ENCODE peak calls at places on chromosomes 2 and 18, in seven cellular contexts. G is HT1080, C is kidney epithelial cell, H is AG10803, X is RPMI8226, R is H9, P is AG20443. J is an unnamed sample.

GRCh38 chr2:107772380-107772779 is 54.3 kb upstream of the RGPD4 start:
- DNase-seq in R (no peak), X (no peak), G (no peak), C (no peak), H (no peak), P (no peak), J (no peak)

GRCh38 chr2:5803547-5803946 is 111.4 kb downstream of the SOX11 start:
- DNase-seq in C (peak; percentile 23), P (no peak), X (no peak), R (no peak), H (peak; percentile 40), G (peak; percentile 78), J (no peak)

GRCh38 chr2:117523267-117523666 is 291.2 kb upstream of the DDX18 start:
- DNase-seq in H (no peak), X (peak; percentile 94), R (no peak), C (peak; percentile 19), G (peak; percentile 11), P (no peak), J (peak; percentile 34)

GRCh38 chr18:54127759-54128378 is 96.6 kb downstream of the MBD2 start:
- DNase-seq in R (peak; percentile 68), H (peak; percentile 65), C (no peak), G (peak; percentile 49), X (peak; percentile 68), P (peak; percentile 70), J (no peak)

GRCh38 chr2:204571041-204571440 is 25.8 kb downstream of the PARD3B start:
- DNase-seq in G (no peak), C (no peak), X (no peak), R (no peak), H (no peak), P (no peak), J (no peak)

GRCh38 chr2:177254433-177255226 is 9.9 kb downstream of the NFE2L2 start:
- DNase-seq in G (no peak), X (no peak), C (no peak), R (peak; percentile 80), H (peak; percentile 23), P (no peak), J (peak; percentile 68)

GRCh38 chr2:38581193-38582147 is 21.3 kb downstream of the HNRNPLL start:
- DNase-seq in C (no peak), P (peak; percentile 63), G (peak; percentile 74), H (peak; percentile 78), R (peak; percentile 48), X (peak; percentile 83), J (no peak)

GRCh38 chr18:63974991-63975390 is 5.1 kb downstream of the SERPINB8 start:
- DNase-seq in H (peak; percentile 52), G (peak; percentile 61), C (no peak), P (peak; percentile 25), R (no peak), X (peak; percentile 20), J (no peak)

GRCh38 chr2:219628986-219629901 is 1.8 kb downstream of the SLC4A3 start:
- DNase-seq in C (no peak), H (no peak), P (no peak), R (no peak), X (no peak), G (no peak), J (no peak)

GRCh38 chr2:1459727-1460126 is 46.5 kb downstream of the TPO start:
- DNase-seq in G (no peak), H (no peak), P (no peak), R (no peak), X (no peak), C (no peak), J (no peak)

GRCh38 chr2:96143848-96144480 is 1.3 kb downstream of the DUSP2 start:
- DNase-seq in G (no peak), P (no peak), H (no peak), C (no peak), X (peak; percentile 79), R (peak; percentile 81), J (no peak)

GRCh38 chr2:221570321-221571107 is 1.6 kb downstream of the EPHA4 start:
- DNase-seq in X (no peak), H (peak; percentile 11), C (no peak), P (peak; percentile 42), G (no peak), R (peak; percentile 59), J (peak; percentile 80)

GRCh38 chr2:171811229-171811628 is 82.8 kb downstream of the SLC25A12 start:
- DNase-seq in C (no peak), G (peak; percentile 20), R (no peak), P (peak; percentile 25), H (peak; percentile 44), X (peak; percentile 18), J (no peak)

GRCh38 chr18:59148192-59148591 is 8.5 kb downstream of the SEC11C start:
- DNase-seq in H (no peak), X (peak; percentile 43), R (no peak), P (no peak), G (no peak), C (no peak), J (no peak)

GRCh38 chr2:85133751-85134254 is 611 bp downstream of the TCF7L1 start:
- DNase-seq in R (no peak), P (peak; percentile 77), X (peak; percentile 22), H (peak; percentile 43), G (no peak), C (no peak), J (peak; percentile 21)

GRCh38 chr2:160916300-160916699 is 243.9 kb upstream of the TANK start:
- DNase-seq in R (no peak), G (no peak), P (no peak), C (no peak), H (peak; percentile 54), X (no peak), J (no peak)

GRCh38 chr2:11746376-11746806 is at the start of gene LPIN1:
- DNase-seq in P (peak; percentile 98), X (peak; percentile 92), R (peak; percentile 93), H (peak; percentile 81), C (no peak), G (peak; percentile 66), J (peak; percentile 82)

GRCh38 chr2:24919100-24919976 is 699 bp downstream of the ADCY3 start:
- DNase-seq in R (no peak), G (no peak), H (peak; percentile 31), P (peak; percentile 76), X (peak; percentile 73), C (no peak), J (no peak)

GRCh38 chr2:48496867-48497266 is 33.1 kb upstream of the STON1 start:
- DNase-seq in P (peak; percentile 82), G (no peak), C (no peak), R (no peak), X (no peak), H (peak; percentile 76), J (no peak)

GRCh38 chr2:101120124-101120996 is 30.8 kb downstream of the TBC1D8 start:
- DNase-seq in H (peak; percentile 39), G (peak; percentile 52), C (peak; percentile 79), R (no peak), P (peak; percentile 42), X (no peak), J (peak; percentile 85)

GRCh38 chr2:150495993-150496627 is 8.6 kb upstream of the RND3 start:
- DNase-seq in C (peak; percentile 74), R (no peak), H (peak; percentile 97), P (peak; percentile 80), X (no peak), G (peak; percentile 89), J (no peak)

GRCh38 chr2:98775146-98775988 is 44.4 kb upstream of the MGAT4A start:
- DNase-seq in R (no peak), C (no peak), X (no peak), G (peak; percentile 49), H (no peak), P (no peak), J (no peak)

GRCh38 chr2:39642054-39642742 is 23.5 kb upstream of the TMEM178A start:
- DNase-seq in H (peak; percentile 84), R (no peak), G (peak; percentile 96), C (no peak), P (peak; percentile 80), X (peak; percentile 83), J (no peak)

GRCh38 chr2:229201522-229201921 is 69.6 kb downstream of the PID1 start:
- DNase-seq in R (no peak), H (peak; percentile 71), X (no peak), P (no peak), G (no peak), C (no peak), J (no peak)

GRCh38 chr2:133802366-133802765 is 234.1 kb upstream of the NCKAP5 start:
- DNase-seq in R (no peak), C (no peak), P (no peak), H (no peak), G (no peak), X (no peak), J (no peak)

GRCh38 chr2:43216629-43217028 is 9.8 kb downstream of the ZFP36L2 start:
- DNase-seq in X (no peak), R (no peak), H (no peak), G (no peak), C (no peak), P (no peak), J (no peak)

GRCh38 chr2:151632993-151633592 is 101.2 kb downstream of the NEB start:
- DNase-seq in C (no peak), G (no peak), H (peak; percentile 28), R (no peak), P (no peak), X (no peak), J (no peak)

GRCh38 chr2:188601391-188601790 is 309.7 kb downstream of the GULP1 start:
- DNase-seq in X (no peak), H (no peak), R (no peak), C (no peak), G (no peak), P (no peak), J (no peak)